ENCODE peak calls at places on chromosome 16, in ten cellular contexts. H, O, E, P, K, W, Y, F, J and I are unnamed samples.

GRCh38 chr16:58114827-58115825 is 14.1 kb downstream of the CFAP20 start:
- DNase-seq in H (no peak), O (no peak), E (no peak), P (no peak), K (no peak), W (no peak), Y (no peak), F (no peak), J (no peak), I (no peak)

GRCh38 chr16:10571354-10571753 is 9.0 kb downstream of the EMP2 start:
- DNase-seq in H (no peak), O (no peak), E (no peak), P (no peak), K (no peak), W (no peak), Y (no peak), F (no peak), J (no peak), I (no peak)

GRCh38 chr16:2224183-2224486 is 744 bp downstream of the E4F1 start:
- DNase-seq in H (peak), O (no peak), E (no peak), P (no peak), K (no peak), W (no peak), Y (no peak), F (no peak), J (no peak), I (no peak)

GRCh38 chr16:59021751-59022150 is 287.6 kb upstream of the GOT2 start:
- DNase-seq in H (peak), O (no peak), E (no peak), P (no peak), K (no peak), W (no peak), Y (no peak), F (no peak), J (no peak), I (no peak)

GRCh38 chr16:3542601-3543373 is 34.4 kb downstream of the NLRC3 start:
- DNase-seq in H (no peak), O (no peak), E (no peak), P (no peak), K (no peak), W (no peak), Y (no peak), F (no peak), J (no peak), I (no peak)

GRCh38 chr16:61654962-61655361 is 381.3 kb downstream of the CDH8 start:
- DNase-seq in H (no peak), O (no peak), E (no peak), P (no peak), K (no peak), W (no peak), Y (no peak), F (no peak), J (no peak), I (no peak)

GRCh38 chr16:24152826-24153225 is 103.3 kb upstream of the CACNG3 start:
- DNase-seq in H (no peak), O (no peak), E (no peak), P (no peak), K (no peak), W (no peak), Y (no peak), F (no peak), J (no peak), I (no peak)

GRCh38 chr16:52825882-52826281 is 226.8 kb downstream of the CHD9NB start:
- DNase-seq in H (no peak), O (no peak), E (no peak), P (no peak), K (no peak), W (no peak), Y (no peak), F (no peak), J (no peak), I (no peak)

GRCh38 chr16:50741225-50741807 is 570 bp upstream of the CYLD start:
- DNase-seq in H (peak), O (peak), E (peak), P (peak), K (no peak), W (peak), Y (peak), F (peak), J (no peak), I (no peak)

GRCh38 chr16:87895641-87896141 is 26.4 kb upstream of the SLC7A5 start:
- DNase-seq in H (no peak), O (no peak), E (no peak), P (peak), K (no peak), W (no peak), Y (no peak), F (peak), J (no peak), I (no peak)

GRCh38 chr16:64089697-64090096 is 1032.2 kb downstream of the CDH11 start:
- DNase-seq in H (peak), O (no peak), E (no peak), P (no peak), K (peak), W (no peak), Y (no peak), F (no peak), J (no peak), I (no peak)

GRCh38 chr16:11668590-11669379 is 530 bp downstream of the SNN start:
- DNase-seq in H (no peak), O (peak), E (no peak), P (no peak), K (no peak), W (peak), Y (peak), F (no peak), J (no peak), I (no peak)
- TF ChIP-seq POLR2A in H (no peak), O (no peak), E (no peak), P (no peak), K (no peak), W (no peak), Y (no peak), F (no peak), J (no peak), I (no peak)

GRCh38 chr16:46618516-46618915 is 2.7 kb downstream of the SHCBP1 start:
- DNase-seq in H (no peak), O (no peak), E (no peak), P (no peak), K (no peak), W (no peak), Y (no peak), F (no peak), J (no peak), I (no peak)

GRCh38 chr16:46620265-46621005 is 744 bp downstream of the SHCBP1 start:
- DNase-seq in H (peak), O (no peak), E (no peak), P (no peak), K (no peak), W (no peak), Y (no peak), F (no peak), J (no peak), I (peak)

GRCh38 chr16:46621902-46622676 is 910 bp upstream of the SHCBP1 start:
- DNase-seq in H (no peak), O (no peak), E (no peak), P (no peak), K (no peak), W (no peak), Y (no peak), F (no peak), J (no peak), I (no peak)

DNA sequence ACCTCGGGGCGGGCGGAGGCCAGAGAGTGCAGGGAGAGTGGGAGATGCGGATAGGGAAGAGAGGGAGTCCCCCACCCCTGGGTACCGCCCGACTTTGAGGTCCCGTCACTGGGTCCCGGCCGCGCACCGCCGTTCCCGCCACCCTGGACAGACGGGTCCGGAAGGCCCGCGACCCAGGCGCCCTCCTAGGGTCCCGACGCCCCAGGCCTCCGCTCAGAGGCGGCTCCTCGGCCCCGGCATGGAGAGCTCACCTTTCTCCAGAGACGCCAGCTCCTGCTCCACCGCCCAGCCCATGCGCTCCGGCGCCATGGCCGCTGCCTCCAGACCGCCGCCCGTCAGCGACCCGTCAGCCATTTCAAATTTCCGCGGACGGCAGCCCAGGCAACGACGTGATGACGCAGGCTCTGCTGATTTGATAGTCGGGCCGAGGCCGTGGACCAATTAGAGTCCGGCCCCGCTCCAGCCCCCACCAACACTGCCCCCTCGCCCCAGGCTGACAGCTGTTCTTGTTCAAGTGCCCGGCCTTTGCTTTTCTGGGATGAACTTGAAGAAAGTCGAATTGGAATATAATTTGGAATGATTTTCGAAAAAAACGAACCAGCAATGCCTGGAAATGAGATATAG is at the start of gene SHCBP1:
- DNase-seq in H (peak), O (peak), E (peak), P (peak), K (peak), W (peak), Y (peak), F (peak), J (peak), I (peak)
- TF ChIP-seq POLR2A in H (peak), O (no peak), E (no peak), P (no peak), K (no peak), W (no peak), Y (no peak), F (no peak), J (no peak), I (peak)

GRCh38 chr16:85613609-85614337 is 651 bp downstream of the GSE1 start:
- DNase-seq in H (peak), O (peak), E (peak), P (peak), K (peak), W (peak), Y (peak), F (peak), J (peak), I (no peak)
- TF ChIP-seq POLR2A in H (no peak), O (no peak), E (no peak), P (no peak), K (no peak), W (no peak), Y (no peak), F (no peak), J (no peak), I (no peak)

GRCh38 chr16:82169861-82170845 is at the start of gene MPHOSPH6:
- DNase-seq in H (peak), O (peak), E (peak), P (peak), K (peak), W (peak), Y (peak), F (peak), J (peak), I (peak)
- TF ChIP-seq POLR2A in H (peak), O (peak), E (peak), P (no peak), K (peak), W (peak), Y (peak), F (peak), J (peak), I (peak)

DNA sequence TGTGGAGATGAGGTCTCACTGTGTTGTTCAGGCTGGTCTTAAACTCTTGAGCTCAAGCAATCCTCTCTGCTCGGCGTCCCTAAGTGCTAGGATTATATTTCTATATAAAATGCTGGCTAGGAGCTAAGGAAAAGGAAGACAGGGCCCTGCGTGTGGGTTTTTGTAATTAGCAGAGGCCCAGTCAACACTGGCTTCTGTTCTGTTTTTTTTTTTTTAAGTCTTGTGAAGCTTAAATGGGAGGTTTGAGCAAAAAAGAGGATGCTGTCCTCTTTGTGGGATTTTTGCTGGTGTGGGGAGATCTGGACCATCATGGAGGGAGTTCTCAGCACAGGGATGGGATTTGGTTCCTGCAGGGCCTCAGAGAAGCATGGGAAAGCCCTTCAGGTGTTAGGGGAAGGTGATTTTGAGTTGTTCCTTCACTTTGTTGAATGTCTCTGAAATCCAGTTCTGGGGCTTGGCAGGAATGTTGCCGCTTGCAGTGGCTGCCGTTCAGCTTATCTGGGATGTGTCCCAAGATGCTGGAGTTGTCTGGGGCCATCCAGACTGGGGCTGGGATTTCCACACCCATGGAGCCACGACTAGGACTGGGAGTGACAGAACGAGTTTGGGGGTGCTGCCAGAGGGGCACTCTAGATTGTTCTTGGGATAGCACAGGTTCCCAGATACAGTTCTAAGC is 4.2 kb downstream of the PYCARD start:
- DNase-seq in H (no peak), O (no peak), E (no peak), P (no peak), K (no peak), W (no peak), Y (no peak), F (no peak), J (no peak), I (no peak)
- TF ChIP-seq POLR2A in H (no peak), O (no peak), E (no peak), P (no peak), K (no peak), W (no peak), Y (no peak), F (no peak), J (no peak), I (no peak)

GRCh38 chr16:47228241-47228640 is 84.5 kb upstream of the NETO2 start:
- DNase-seq in H (no peak), O (no peak), E (no peak), P (no peak), K (no peak), W (no peak), Y (no peak), F (no peak), J (no peak), I (no peak)

GRCh38 chr16:47229651-47230050 is 85.9 kb upstream of the NETO2 start:
- DNase-seq in H (no peak), O (no peak), E (no peak), P (no peak), K (no peak), W (no peak), Y (no peak), F (no peak), J (no peak), I (no peak)

GRCh38 chr16:47229053-47229640 is 85.4 kb upstream of the NETO2 start:
- DNase-seq in H (no peak), O (no peak), E (no peak), P (no peak), K (no peak), W (no peak), Y (no peak), F (no peak), J (no peak), I (no peak)

GRCh38 chr16:47230296-47230695 is 86.6 kb upstream of the NETO2 start:
- DNase-seq in H (no peak), O (no peak), E (no peak), P (no peak), K (no peak), W (no peak), Y (no peak), F (no peak), J (no peak), I (no peak)
- TF ChIP-seq POLR2A in H (no peak), O (no peak), E (no peak), P (no peak), K (no peak), W (no peak), Y (no peak), F (no peak), J (no peak), I (no peak)

GRCh38 chr16:8963010-8963824 is 489 bp downstream of the USP7 start:
- DNase-seq in H (no peak), O (no peak), E (peak), P (no peak), K (no peak), W (no peak), Y (peak), F (no peak), J (no peak), I (no peak)

GRCh38 chr16:8961811-8962390 is 1.8 kb downstream of the USP7 start:
- DNase-seq in H (no peak), O (no peak), E (no peak), P (no peak), K (no peak), W (no peak), Y (no peak), F (no peak), J (no peak), I (no peak)

GRCh38 chr16:8964462-8964861 is 756 bp upstream of the USP7 start:
- DNase-seq in H (no peak), O (no peak), E (no peak), P (no peak), K (no peak), W (no peak), Y (no peak), F (no peak), J (no peak), I (no peak)

GRCh38 chr16:8962393-8963009 is 1.2 kb downstream of the USP7 start:
- DNase-seq in H (no peak), O (peak), E (peak), P (no peak), K (no peak), W (peak), Y (no peak), F (peak), J (no peak), I (no peak)

DNA sequence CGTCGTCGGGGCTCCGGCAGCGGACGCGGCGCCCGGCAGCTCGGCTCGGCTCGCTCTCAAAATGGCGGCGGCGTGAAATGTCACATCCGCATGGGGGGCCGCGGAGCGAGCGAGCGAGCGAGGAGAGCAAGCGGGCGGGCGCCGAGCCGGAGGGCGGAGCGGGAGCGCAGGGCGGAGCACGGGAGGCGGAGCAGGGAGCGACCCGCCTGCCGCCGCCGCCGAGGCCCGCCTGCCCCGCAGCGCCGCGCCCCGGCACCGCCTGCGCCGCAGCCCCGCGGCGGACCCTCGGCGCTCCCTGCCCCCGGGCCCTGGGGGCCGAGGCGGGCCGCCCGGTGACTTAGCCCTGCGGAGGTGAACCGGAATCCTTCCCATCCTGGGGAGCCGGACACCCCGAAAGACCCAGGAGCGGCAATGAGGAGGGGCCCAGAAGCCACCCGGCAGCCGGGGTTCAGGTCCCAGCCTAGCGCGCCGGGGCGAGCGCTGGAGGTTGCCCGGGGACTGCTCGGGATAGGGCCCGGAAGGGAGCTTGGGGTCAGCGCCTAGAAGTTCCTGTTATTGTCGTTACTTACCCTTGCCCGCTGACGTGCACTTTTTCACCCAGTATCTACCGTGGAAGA is at the start of gene USP7:
- DNase-seq in H (peak), O (peak), E (peak), P (peak), K (peak), W (peak), Y (peak), F (peak), J (peak), I (peak)
- TF ChIP-seq POLR2A in H (peak), O (peak), E (peak), P (no peak), K (peak), W (peak), Y (no peak), F (peak), J (peak), I (peak)

DNA sequence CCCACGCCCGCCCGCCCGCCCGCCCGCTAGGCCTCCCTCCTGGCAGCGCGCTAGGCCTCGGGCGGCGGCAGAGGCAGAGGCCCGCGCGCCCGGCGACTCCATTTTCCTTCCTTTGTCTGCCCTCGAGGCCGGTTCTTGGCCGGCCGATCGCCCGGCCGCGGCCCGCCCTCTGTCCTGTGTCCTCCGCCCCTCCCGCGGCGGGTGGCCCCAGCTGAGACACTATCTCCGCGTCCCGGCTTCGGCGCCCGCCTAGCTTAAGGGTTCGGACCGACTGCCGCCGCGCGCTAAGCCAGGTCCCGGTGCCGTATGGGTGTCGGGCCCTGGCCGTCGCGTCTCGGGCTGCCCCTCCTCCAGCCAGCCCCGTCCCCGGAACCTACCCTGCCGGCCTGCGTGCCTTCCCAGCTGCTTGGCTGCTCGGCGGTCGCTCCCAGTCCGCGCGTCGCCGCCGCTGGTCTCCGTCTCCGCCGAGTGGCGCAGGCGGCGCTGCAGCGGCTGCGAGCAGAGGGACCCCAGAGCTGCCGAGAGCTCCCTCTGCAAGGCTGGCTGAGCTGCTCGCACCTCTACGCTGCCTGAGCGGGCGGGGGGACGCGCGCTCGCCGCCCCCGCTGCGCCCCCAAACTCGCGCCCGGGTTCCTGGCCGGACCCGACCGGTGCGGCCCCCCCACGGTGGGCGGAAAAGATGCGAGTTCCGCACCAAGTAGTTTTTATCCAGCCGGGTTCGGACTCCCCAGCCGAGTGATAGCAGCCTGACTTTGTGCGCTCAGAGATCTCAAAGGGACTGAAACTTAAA is 787 bp downstream of the CTCF start:
- DNase-seq in H (peak), O (peak), E (peak), P (no peak), K (no peak), W (peak), Y (peak), F (peak), J (peak), I (no peak)
- TF ChIP-seq POLR2A in H (peak), O (no peak), E (peak), P (no peak), K (no peak), W (peak), Y (no peak), F (peak), J (no peak), I (no peak)

DNA sequence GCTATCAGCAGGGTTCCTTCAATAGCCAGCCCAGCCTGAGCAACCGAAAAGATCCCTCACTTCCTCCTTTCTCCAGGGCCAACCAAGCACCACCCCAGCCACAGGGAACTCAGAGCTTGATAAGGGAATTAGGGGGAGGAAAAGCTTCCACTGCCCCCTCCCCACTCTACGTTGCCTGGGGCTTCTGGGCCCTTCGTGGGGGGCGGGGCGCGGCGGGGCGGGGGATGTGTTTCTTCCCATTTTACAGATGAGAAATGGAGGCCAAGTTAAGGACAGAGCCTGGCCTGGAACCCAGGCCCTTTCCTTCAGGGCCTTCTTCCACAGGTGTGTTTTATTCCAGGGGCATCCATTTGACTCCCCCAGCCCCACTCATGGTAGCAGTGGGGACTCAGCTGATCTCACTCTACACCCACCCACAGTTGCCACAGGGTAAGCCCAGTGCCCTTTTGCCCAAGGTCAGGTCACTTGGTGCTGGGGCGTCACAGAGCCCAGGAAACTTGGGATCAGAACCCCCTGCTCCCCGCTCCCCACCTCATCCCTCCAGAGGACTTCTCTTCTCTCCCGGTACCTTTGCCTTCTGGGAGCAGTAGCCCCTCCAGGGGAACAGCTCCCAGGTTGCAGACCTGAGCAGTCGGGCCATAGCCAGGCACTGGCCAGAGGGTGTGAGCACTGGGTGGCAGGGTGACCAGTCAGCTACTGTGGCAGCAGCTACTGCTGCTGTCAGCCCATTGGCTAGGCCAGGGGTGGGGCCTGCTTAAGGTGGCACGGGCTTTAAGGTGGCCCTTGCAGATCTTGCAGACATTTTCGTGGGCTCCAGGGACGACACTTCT is at the start of gene LDHD:
- DNase-seq in H (peak), O (peak), E (peak), P (peak), K (peak), W (peak), Y (peak), F (peak), J (peak), I (peak)
- TF ChIP-seq POLR2A in H (no peak), O (peak), E (peak), P (no peak), K (peak), W (peak), Y (peak), F (peak), J (peak), I (no peak)